ENCODE peak calls at places on chromosomes 12 and 14, in seven cellular contexts. A is SK-N-MC, M is D341Med, G is NAMALWA, Z is psoas muscle, S is pancreas, T is SW 1271. Y is an unnamed sample.
A peak's percentile ranks its signal among the peaks of the same experiment; 100 is the strongest.

GRCh38 chr14:99616832-99617488 is 13.0 kb upstream of the CCDC85C start:
- DNase-seq in A (no peak), M (no peak), G (no peak), Z (no peak), S (no peak), T (no peak), Y (no peak)

GRCh38 chr12:87756111-87756510 is 273.1 kb downstream of the C12orf50 start:
- DNase-seq in A (peak; percentile 70), M (no peak), G (no peak), Z (no peak), S (no peak), T (no peak), Y (no peak)

GRCh38 chr12:685388-685787 is 22.1 kb upstream of the NINJ2 start:
- DNase-seq in A (no peak), M (no peak), G (peak; percentile 91), Z (no peak), S (no peak), T (no peak), Y (no peak)

GRCh38 chr12:121894633-121895032 is 6.0 kb downstream of the PSMD9 start:
- DNase-seq in A (no peak), M (peak; percentile 57), G (peak; percentile 55), Z (no peak), S (no peak), T (no peak), Y (no peak)

GRCh38 chr14:32413967-32414640 is 85.0 kb downstream of the AKAP6 start:
- DNase-seq in A (no peak), M (no peak), G (no peak), Z (no peak), S (no peak), T (no peak), Y (no peak)

GRCh38 chr14:103427485-103428443 is 42.5 kb downstream of the MARK3 start:
- DNase-seq in A (peak; percentile 70), M (no peak), G (peak; percentile 6), Z (no peak), S (no peak), T (no peak), Y (no peak)

GRCh38 chr12:6370994-6371754 is 4.2 kb downstream of the SCNN1A start:
- DNase-seq in A (no peak), M (no peak), G (no peak), Z (no peak), S (peak; percentile 73), T (peak; percentile 70), Y (no peak)

GRCh38 chr14:24307575-24308341 is at the start of gene CIDEB:
- DNase-seq in A (no peak), M (peak; percentile 84), G (peak; percentile 73), Z (peak; percentile 53), S (peak; percentile 87), T (no peak), Y (peak; percentile 82)

GRCh38 chr14:77023001-77023996 is 5.2 kb downstream of the IRF2BPL start:
- DNase-seq in A (no peak), M (no peak), G (no peak), Z (no peak), S (peak; percentile 77), T (no peak), Y (no peak)

GRCh38 chr12:29073631-29074239 is 75.3 kb upstream of the FAR2 start:
- DNase-seq in A (peak; percentile 30), M (peak; percentile 51), G (peak; percentile 64), Z (no peak), S (no peak), T (no peak), Y (no peak)